ENCODE peak calls at places on chromosomes 1 and 21, in nine cellular contexts. M, Q, A, V, C, J, Y, I and B are unnamed samples.

GRCh38 chr1:27656157-27656893 is 15.7 kb downstream of the IFI6 start:
- DNase-seq in M (no peak), Q (no peak), A (peak), V (no peak), C (no peak), J (no peak), Y (no peak), I (no peak), B (peak)

GRCh38 chr21:40667964-40668363 is 179.0 kb downstream of the DSCAM start:
- DNase-seq in M (no peak), Q (no peak), A (no peak), V (no peak), C (no peak), J (no peak), Y (no peak), I (no peak), B (no peak)

GRCh38 chr1:199751962-199752687 is 275.4 kb upstream of the NR5A2 start:
- DNase-seq in M (no peak), Q (no peak), A (no peak), V (no peak), C (no peak), J (no peak), Y (no peak), I (no peak), B (no peak)

GRCh38 chr1:37288900-37289299 is 185.5 kb upstream of the ZC3H12A start:
- DNase-seq in M (no peak), Q (no peak), A (no peak), V (no peak), C (no peak), J (no peak), Y (no peak), I (no peak), B (no peak)

GRCh38 chr1:46401514-46401913 is 7.4 kb downstream of the FAAH start:
- DNase-seq in M (no peak), Q (no peak), A (no peak), V (no peak), C (no peak), J (no peak), Y (no peak), I (no peak), B (no peak)

GRCh38 chr1:107057197-107058133 is 991 bp downstream of the PRMT6 start:
- DNase-seq in M (no peak), Q (peak), A (peak), V (no peak), C (peak), J (peak), Y (no peak), I (peak), B (peak)

GRCh38 chr1:205916541-205916940 is 26.7 kb downstream of the SLC26A9 start:
- DNase-seq in M (peak), Q (no peak), A (peak), V (peak), C (no peak), J (no peak), Y (no peak), I (no peak), B (no peak)

GRCh38 chr1:21175670-21176581 is 771 bp downstream of the EIF4G3 start:
- DNase-seq in M (no peak), Q (no peak), A (no peak), V (no peak), C (no peak), J (peak), Y (peak), I (peak), B (no peak)

GRCh38 chr1:202106340-202107284 is 16.1 kb upstream of the GPR37L1 start:
- DNase-seq in M (peak), Q (no peak), A (no peak), V (no peak), C (no peak), J (peak), Y (peak), I (no peak), B (no peak)

GRCh38 chr1:41328780-41329640 is 32.2 kb upstream of the FOXO6 start:
- DNase-seq in M (no peak), Q (no peak), A (no peak), V (no peak), C (no peak), J (no peak), Y (no peak), I (no peak), B (no peak)

GRCh38 chr1:34690269-34690668 is 64.6 kb upstream of the GJB5 start:
- DNase-seq in M (no peak), Q (no peak), A (peak), V (no peak), C (no peak), J (no peak), Y (no peak), I (no peak), B (no peak)

GRCh38 chr21:37896788-37897187 is 19.5 kb downstream of the KCNJ6 start:
- DNase-seq in M (no peak), Q (no peak), A (no peak), V (no peak), C (no peak), J (no peak), Y (no peak), I (no peak), B (no peak)

GRCh38 chr21:34881894-34882371 is 167.2 kb downstream of the RUNX1 start:
- DNase-seq in M (peak), Q (peak), A (peak), V (no peak), C (no peak), J (no peak), Y (no peak), I (no peak), B (no peak)

GRCh38 chr1:173853074-173853473 is 14.7 kb downstream of the GAS5 start:
- DNase-seq in M (peak), Q (no peak), A (peak), V (peak), C (no peak), J (no peak), Y (no peak), I (no peak), B (no peak)

GRCh38 chr1:39960461-39960958 is 5.6 kb downstream of the MFSD2A start:
- DNase-seq in M (no peak), Q (no peak), A (no peak), V (no peak), C (no peak), J (peak), Y (no peak), I (no peak), B (no peak)

GRCh38 chr1:60171793-60172192 is 98.2 kb upstream of the C1orf87 start:
- DNase-seq in M (peak), Q (no peak), A (peak), V (peak), C (no peak), J (no peak), Y (no peak), I (no peak), B (no peak)

GRCh38 chr1:71463144-71463543 is 382.3 kb upstream of the ZRANB2 start:
- DNase-seq in M (no peak), Q (no peak), A (peak), V (peak), C (no peak), J (no peak), Y (no peak), I (no peak), B (no peak)

GRCh38 chr1:26555550-26555981 is 26.0 kb downstream of the RPS6KA1 start:
- DNase-seq in M (no peak), Q (no peak), A (peak), V (no peak), C (no peak), J (no peak), Y (no peak), I (no peak), B (no peak)

GRCh38 chr1:44553771-44554170 is 120.5 kb downstream of the TMEM53 start:
- DNase-seq in M (peak), Q (peak), A (peak), V (peak), C (no peak), J (no peak), Y (peak), I (no peak), B (no peak)

GRCh38 chr1:8845104-8846097 is 28.0 kb upstream of the RERE start:
- DNase-seq in M (no peak), Q (no peak), A (no peak), V (no peak), C (no peak), J (no peak), Y (no peak), I (no peak), B (no peak)

GRCh38 chr1:59410457-59410856 is 113.6 kb downstream of the FGGY start:
- DNase-seq in M (no peak), Q (no peak), A (no peak), V (no peak), C (no peak), J (no peak), Y (no peak), I (no peak), B (no peak)

GRCh38 chr1:60915441-60915840 is 166.9 kb upstream of the NFIA start:
- DNase-seq in M (no peak), Q (no peak), A (no peak), V (no peak), C (no peak), J (no peak), Y (no peak), I (no peak), B (no peak)

GRCh38 chr1:230256896-230257295 is 169.2 kb downstream of the PGBD5 start:
- DNase-seq in M (no peak), Q (no peak), A (no peak), V (no peak), C (no peak), J (no peak), Y (no peak), I (no peak), B (peak)

GRCh38 chr1:107277022-107277421 is 136.2 kb downstream of the NTNG1 start:
- DNase-seq in M (peak), Q (no peak), A (no peak), V (no peak), C (peak), J (peak), Y (no peak), I (peak), B (no peak)

GRCh38 chr1:3105167-3105863 is 36.3 kb downstream of the PRDM16 start:
- DNase-seq in M (no peak), Q (no peak), A (no peak), V (no peak), C (no peak), J (no peak), Y (no peak), I (no peak), B (no peak)

GRCh38 chr1:31483012-31483946 is 70.3 kb downstream of the SERINC2 start:
- DNase-seq in M (peak), Q (peak), A (peak), V (peak), C (no peak), J (no peak), Y (no peak), I (no peak), B (no peak)

GRCh38 chr21:28396421-28396820 is 596.3 kb downstream of the LTN1 start:
- DNase-seq in M (no peak), Q (no peak), A (no peak), V (no peak), C (no peak), J (no peak), Y (no peak), I (no peak), B (no peak)

GRCh38 chr1:232472485-232473041 is 157.4 kb downstream of the SIPA1L2 start:
- DNase-seq in M (peak), Q (peak), A (peak), V (peak), C (no peak), J (no peak), Y (no peak), I (no peak), B (no peak)

GRCh38 chr1:18948048-18948912 is 8.2 kb downstream of the IFFO2 start:
- DNase-seq in M (peak), Q (no peak), A (peak), V (no peak), C (no peak), J (no peak), Y (no peak), I (no peak), B (no peak)

GRCh38 chr21:27700974-27701614 is 734.2 kb upstream of the ADAMTS5 start:
- DNase-seq in M (peak), Q (peak), A (peak), V (peak), C (peak), J (peak), Y (peak), I (peak), B (peak)

GRCh38 chr1:195709821-195710220 is 898.4 kb downstream of the KCNT2 start:
- DNase-seq in M (no peak), Q (no peak), A (no peak), V (no peak), C (no peak), J (no peak), Y (no peak), I (no peak), B (no peak)

GRCh38 chr1:170670751-170671628 is 7.1 kb downstream of the PRRX1 start:
- DNase-seq in M (no peak), Q (no peak), A (no peak), V (no peak), C (no peak), J (no peak), Y (no peak), I (no peak), B (peak)

GRCh38 chr1:96633695-96634094 is 87.9 kb upstream of the PTBP2 start:
- DNase-seq in M (no peak), Q (no peak), A (no peak), V (no peak), C (no peak), J (no peak), Y (no peak), I (no peak), B (no peak)

GRCh38 chr1:95730986-95731385 is 497.0 kb downstream of the RWDD3 start:
- DNase-seq in M (no peak), Q (no peak), A (peak), V (no peak), C (no peak), J (no peak), Y (no peak), I (no peak), B (no peak)